ENCODE peak calls at places on chromosomes 1 and 21, in seven cellular contexts. One of them, this sample, is unnamed.

GRCh38 chr1:98049370-98050115 is 128.7 kb upstream of the DPYD start:
- DNase-seq in aorta: peak
- DNase-seq in uterus: no peak
- DNase-seq in OCI-LY7: no peak
- DNase-seq in left ventricle myocardium inferior: no peak
- DNase-seq in cardiac fibroblast: peak
- DNase-seq in neural progenitor cell: peak
- DNase-seq in this sample: no peak

GRCh38 chr1:119475866-119476439 is 31.1 kb upstream of the HSD3B1 start:
- DNase-seq in left ventricle myocardium inferior: peak
- DNase-seq in neural progenitor cell: peak
- DNase-seq in aorta: no peak
- DNase-seq in cardiac fibroblast: peak
- DNase-seq in OCI-LY7: peak
- DNase-seq in uterus: no peak
- DNase-seq in this sample: peak

GRCh38 chr1:27413004-27413403 is 20.6 kb downstream of the GPR3 start:
- DNase-seq in OCI-LY7: no peak
- DNase-seq in cardiac fibroblast: no peak
- DNase-seq in aorta: no peak
- DNase-seq in neural progenitor cell: no peak
- DNase-seq in uterus: no peak
- DNase-seq in left ventricle myocardium inferior: no peak
- DNase-seq in this sample: no peak

GRCh38 chr1:193589597-193590040 is 403.2 kb upstream of the B3GALT2 start:
- DNase-seq in aorta: no peak
- DNase-seq in uterus: no peak
- DNase-seq in cardiac fibroblast: peak
- DNase-seq in OCI-LY7: no peak
- DNase-seq in left ventricle myocardium inferior: no peak
- DNase-seq in neural progenitor cell: no peak
- DNase-seq in this sample: no peak

GRCh38 chr1:30327370-30328099 is 395.9 kb downstream of the MATN1 start:
- DNase-seq in uterus: no peak
- DNase-seq in neural progenitor cell: no peak
- DNase-seq in OCI-LY7: no peak
- DNase-seq in aorta: no peak
- DNase-seq in cardiac fibroblast: no peak
- DNase-seq in left ventricle myocardium inferior: no peak
- DNase-seq in this sample: no peak

GRCh38 chr1:110464340-110464739 is 13.4 kb downstream of the PROK1 start:
- DNase-seq in OCI-LY7: no peak
- DNase-seq in uterus: no peak
- DNase-seq in neural progenitor cell: no peak
- DNase-seq in left ventricle myocardium inferior: no peak
- DNase-seq in aorta: no peak
- DNase-seq in cardiac fibroblast: peak
- DNase-seq in this sample: no peak

GRCh38 chr1:170288155-170288554 is 142.4 kb downstream of the NTMT2 start:
- DNase-seq in cardiac fibroblast: no peak
- DNase-seq in left ventricle myocardium inferior: no peak
- DNase-seq in OCI-LY7: peak
- DNase-seq in aorta: no peak
- DNase-seq in neural progenitor cell: peak
- DNase-seq in uterus: no peak
- DNase-seq in this sample: no peak

GRCh38 chr1:8818325-8818775 is 910 bp upstream of the RERE start:
- DNase-seq in cardiac fibroblast: peak
- DNase-seq in uterus: peak
- DNase-seq in aorta: no peak
- DNase-seq in left ventricle myocardium inferior: no peak
- DNase-seq in neural progenitor cell: no peak
- DNase-seq in OCI-LY7: no peak
- DNase-seq in this sample: peak

GRCh38 chr1:2214541-2215241 is 13.4 kb upstream of the SKI start:
- DNase-seq in left ventricle myocardium inferior: peak
- DNase-seq in aorta: peak
- DNase-seq in uterus: peak
- DNase-seq in cardiac fibroblast: no peak
- DNase-seq in OCI-LY7: no peak
- DNase-seq in neural progenitor cell: no peak
- DNase-seq in this sample: no peak

GRCh38 chr1:107683198-107683657 is 281.8 kb downstream of the VAV3 start:
- DNase-seq in left ventricle myocardium inferior: no peak
- DNase-seq in OCI-LY7: no peak
- DNase-seq in cardiac fibroblast: no peak
- DNase-seq in aorta: no peak
- DNase-seq in uterus: no peak
- DNase-seq in neural progenitor cell: no peak
- DNase-seq in this sample: no peak

GRCh38 chr21:15809818-15810217 is 80.0 kb downstream of the USP25 start:
- DNase-seq in uterus: no peak
- DNase-seq in neural progenitor cell: no peak
- DNase-seq in OCI-LY7: no peak
- DNase-seq in aorta: no peak
- DNase-seq in left ventricle myocardium inferior: no peak
- DNase-seq in cardiac fibroblast: peak
- DNase-seq in this sample: no peak

GRCh38 chr1:237713886-237714285 is 176.8 kb downstream of the ZP4 start:
- DNase-seq in uterus: no peak
- DNase-seq in neural progenitor cell: no peak
- DNase-seq in left ventricle myocardium inferior: no peak
- DNase-seq in aorta: no peak
- DNase-seq in cardiac fibroblast: peak
- DNase-seq in OCI-LY7: no peak
- DNase-seq in this sample: no peak

GRCh38 chr1:244854175-244854574 is 10.2 kb downstream of the HNRNPU start:
- DNase-seq in left ventricle myocardium inferior: no peak
- DNase-seq in cardiac fibroblast: no peak
- DNase-seq in OCI-LY7: no peak
- DNase-seq in uterus: no peak
- DNase-seq in aorta: no peak
- DNase-seq in neural progenitor cell: no peak
- DNase-seq in this sample: no peak

GRCh38 chr1:154404984-154405761 is at the start of gene IL6R:
- DNase-seq in neural progenitor cell: peak
- DNase-seq in OCI-LY7: peak
- DNase-seq in left ventricle myocardium inferior: peak
- DNase-seq in uterus: peak
- DNase-seq in cardiac fibroblast: peak
- DNase-seq in aorta: peak
- DNase-seq in this sample: peak

GRCh38 chr1:62676606-62677356 is 11.4 kb downstream of the DOCK7 start:
- DNase-seq in uterus: no peak
- DNase-seq in cardiac fibroblast: no peak
- DNase-seq in OCI-LY7: no peak
- DNase-seq in neural progenitor cell: no peak
- DNase-seq in left ventricle myocardium inferior: no peak
- DNase-seq in aorta: no peak
- DNase-seq in this sample: no peak

GRCh38 chr1:115239148-115239820 is 98.8 kb downstream of the NGF start:
- DNase-seq in OCI-LY7: no peak
- DNase-seq in left ventricle myocardium inferior: no peak
- DNase-seq in uterus: no peak
- DNase-seq in neural progenitor cell: no peak
- DNase-seq in cardiac fibroblast: peak
- DNase-seq in aorta: no peak
- DNase-seq in this sample: no peak

GRCh38 chr1:23276531-23276930 is 59.2 kb upstream of the HTR1D start:
- DNase-seq in neural progenitor cell: no peak
- DNase-seq in OCI-LY7: no peak
- DNase-seq in uterus: no peak
- DNase-seq in aorta: no peak
- DNase-seq in left ventricle myocardium inferior: no peak
- DNase-seq in cardiac fibroblast: no peak
- DNase-seq in this sample: no peak

GRCh38 chr1:147109041-147109440 is 63.2 kb downstream of the PRKAB2 start:
- DNase-seq in left ventricle myocardium inferior: no peak
- DNase-seq in OCI-LY7: no peak
- DNase-seq in aorta: no peak
- DNase-seq in neural progenitor cell: no peak
- DNase-seq in cardiac fibroblast: no peak
- DNase-seq in uterus: no peak
- DNase-seq in this sample: no peak
- H3K4me3 ChIP-seq in left ventricle myocardium inferior: no peak
- H3K4me3 ChIP-seq in OCI-LY7: no peak
- H3K4me3 ChIP-seq in aorta: no peak
- H3K4me3 ChIP-seq in neural progenitor cell: no peak
- H3K4me3 ChIP-seq in cardiac fibroblast: no peak
- H3K4me3 ChIP-seq in uterus: no peak
- H3K4me3 ChIP-seq in this sample: no peak

DNA sequence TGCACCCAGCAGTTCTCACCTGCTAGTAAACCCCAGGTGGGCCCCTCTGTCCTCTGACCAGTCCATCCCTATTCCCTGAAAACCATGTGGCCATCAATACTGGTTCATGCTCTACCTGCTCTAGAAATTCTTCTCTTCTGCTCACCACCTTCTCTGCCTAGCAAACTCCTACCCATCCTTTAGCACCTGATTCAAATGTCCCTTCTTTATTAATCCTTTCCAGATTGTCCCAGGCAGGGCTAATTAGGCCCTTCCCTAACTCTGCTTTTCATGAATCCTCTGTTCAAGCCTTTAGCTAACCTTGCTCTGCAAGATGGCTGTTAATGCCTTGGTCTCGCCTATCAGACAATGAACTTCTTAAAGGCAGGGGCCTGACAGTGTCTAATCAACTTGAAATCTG is 62.1 kb upstream of the TRABD2B start:
- DNase-seq in aorta: no peak
- DNase-seq in OCI-LY7: no peak
- DNase-seq in neural progenitor cell: no peak
- DNase-seq in cardiac fibroblast: no peak
- DNase-seq in uterus: no peak
- DNase-seq in left ventricle myocardium inferior: no peak
- DNase-seq in this sample: no peak
- H3K4me3 ChIP-seq in aorta: no peak
- H3K4me3 ChIP-seq in OCI-LY7: no peak
- H3K4me3 ChIP-seq in neural progenitor cell: no peak
- H3K4me3 ChIP-seq in cardiac fibroblast: no peak
- H3K4me3 ChIP-seq in uterus: no peak
- H3K4me3 ChIP-seq in left ventricle myocardium inferior: no peak
- H3K4me3 ChIP-seq in this sample: no peak

GRCh38 chr1:42923367-42924248 is 35.1 kb downstream of the SLC2A1 start:
- DNase-seq in aorta: no peak
- DNase-seq in neural progenitor cell: no peak
- DNase-seq in cardiac fibroblast: no peak
- DNase-seq in OCI-LY7: no peak
- DNase-seq in left ventricle myocardium inferior: no peak
- DNase-seq in uterus: no peak
- DNase-seq in this sample: no peak

GRCh38 chr1:42926235-42926869 is 32.3 kb downstream of the SLC2A1 start:
- DNase-seq in aorta: no peak
- DNase-seq in OCI-LY7: no peak
- DNase-seq in neural progenitor cell: no peak
- DNase-seq in left ventricle myocardium inferior: no peak
- DNase-seq in uterus: no peak
- DNase-seq in cardiac fibroblast: no peak
- DNase-seq in this sample: no peak

GRCh38 chr1:42924249-42925131 is 34.2 kb downstream of the SLC2A1 start:
- DNase-seq in cardiac fibroblast: peak
- DNase-seq in uterus: peak
- DNase-seq in OCI-LY7: peak
- DNase-seq in aorta: peak
- DNase-seq in neural progenitor cell: peak
- DNase-seq in left ventricle myocardium inferior: peak
- DNase-seq in this sample: peak

GRCh38 chr1:42926870-42927242 is 31.8 kb downstream of the SLC2A1 start:
- DNase-seq in left ventricle myocardium inferior: no peak
- DNase-seq in OCI-LY7: no peak
- DNase-seq in cardiac fibroblast: no peak
- DNase-seq in aorta: no peak
- DNase-seq in neural progenitor cell: no peak
- DNase-seq in uterus: no peak
- DNase-seq in this sample: no peak

DNA sequence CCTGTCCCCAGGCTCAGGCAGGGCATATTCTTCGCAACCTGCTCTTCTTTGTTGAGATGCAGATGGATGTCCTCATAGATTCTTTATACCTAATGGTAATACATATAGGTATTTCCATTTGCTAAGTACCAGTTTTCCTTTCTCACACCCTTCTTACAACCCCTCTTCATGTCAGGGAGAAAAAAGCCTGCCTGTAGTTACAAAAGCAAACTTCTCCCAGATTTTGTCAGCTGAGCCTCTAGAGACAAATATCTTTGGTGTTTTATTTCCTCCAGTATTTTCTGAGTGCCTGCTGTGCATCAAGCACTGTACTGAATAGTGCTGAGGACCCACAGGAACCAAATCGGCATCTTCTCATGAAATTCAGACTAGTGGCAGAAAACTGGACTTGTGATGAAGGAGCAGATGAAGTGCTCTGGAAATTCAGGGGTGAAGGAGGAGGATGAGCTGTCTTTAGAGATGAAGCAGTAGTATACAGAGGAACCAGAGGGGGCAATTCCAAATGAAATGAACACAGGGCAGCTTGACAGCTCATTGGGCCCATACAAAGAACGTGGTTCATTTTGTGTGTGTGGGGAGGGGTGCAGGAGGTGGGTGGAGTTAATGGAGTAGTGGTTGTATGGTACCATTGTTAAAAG is 33.4 kb downstream of the SLC2A1 start:
- DNase-seq in OCI-LY7: no peak
- DNase-seq in left ventricle myocardium inferior: no peak
- DNase-seq in neural progenitor cell: peak
- DNase-seq in uterus: no peak
- DNase-seq in cardiac fibroblast: no peak
- DNase-seq in aorta: no peak
- DNase-seq in this sample: no peak
- H3K4me3 ChIP-seq in OCI-LY7: no peak
- H3K4me3 ChIP-seq in left ventricle myocardium inferior: peak
- H3K4me3 ChIP-seq in neural progenitor cell: peak
- H3K4me3 ChIP-seq in uterus: peak
- H3K4me3 ChIP-seq in cardiac fibroblast: peak
- H3K4me3 ChIP-seq in aorta: no peak
- H3K4me3 ChIP-seq in this sample: peak

GRCh38 chr1:221335161-221336101 is 406.5 kb downstream of the DUSP10 start:
- DNase-seq in aorta: no peak
- DNase-seq in cardiac fibroblast: peak
- DNase-seq in OCI-LY7: no peak
- DNase-seq in uterus: peak
- DNase-seq in left ventricle myocardium inferior: peak
- DNase-seq in neural progenitor cell: peak
- DNase-seq in this sample: peak
- H3K4me3 ChIP-seq in aorta: no peak
- H3K4me3 ChIP-seq in cardiac fibroblast: no peak
- H3K4me3 ChIP-seq in OCI-LY7: no peak
- H3K4me3 ChIP-seq in uterus: no peak
- H3K4me3 ChIP-seq in left ventricle myocardium inferior: no peak
- H3K4me3 ChIP-seq in neural progenitor cell: no peak
- H3K4me3 ChIP-seq in this sample: no peak